ENCODE peak calls at places on chromosomes 12 and 14, in four cellular contexts. Y, M, H and L are unnamed samples.

GRCh38 chr14:72745546-72745945 is 148.4 kb downstream of the DPF3 start:
- DNase-seq in Y (no peak), M (no peak), H (no peak), L (no peak)

GRCh38 chr14:89681086-89682018 is 264.3 kb upstream of the FOXN3 start:
- DNase-seq in Y (no peak), M (no peak), H (no peak), L (peak; percentile 73)

GRCh38 chr14:28020112-28020511 is 746.5 kb upstream of the FOXG1 start:
- DNase-seq in Y (no peak), M (no peak), H (no peak), L (no peak)

GRCh38 chr14:90870950-90871604 is 54.8 kb upstream of the TTC7B start:
- DNase-seq in Y (no peak), M (no peak), H (no peak), L (no peak)

GRCh38 chr14:98197933-98198332 is 1074.1 kb downstream of the BCL11B start:
- DNase-seq in Y (no peak), M (no peak), H (no peak), L (no peak)

GRCh38 chr12:18158774-18159557 is 69.0 kb upstream of the RERGL start:
- DNase-seq in Y (peak; percentile 33), M (peak; percentile 35), H (peak; percentile 37), L (no peak)

GRCh38 chr12:108856170-108856427 is 1.3 kb downstream of the SSH1 start:
- DNase-seq in Y (no peak), M (no peak), H (no peak), L (no peak)

GRCh38 chr12:12405882-12406281 is 49.0 kb downstream of the BORCS5 start:
- DNase-seq in Y (no peak), M (peak; percentile 77), H (no peak), L (no peak)

GRCh38 chr12:57638096-57638495 is 5.1 kb upstream of the B4GALNT1 start:
- DNase-seq in Y (no peak), M (no peak), H (no peak), L (no peak)

GRCh38 chr14:64706119-64706465 is 1.9 kb downstream of the PLEKHG3 start:
- DNase-seq in Y (no peak), M (no peak), H (no peak), L (no peak)

GRCh38 chr12:124155711-124156110 is 139.2 kb upstream of the RFLNA start:
- DNase-seq in Y (no peak), M (no peak), H (no peak), L (no peak)

GRCh38 chr12:65741662-65742480 is 82.4 kb upstream of the HMGA2 start:
- DNase-seq in Y (peak; percentile 78), M (peak; percentile 42), H (peak; percentile 18), L (no peak)

GRCh38 chr12:92942905-92943304 is 13.8 kb upstream of the EEA1 start:
- DNase-seq in Y (no peak), M (no peak), H (no peak), L (no peak)

GRCh38 chr14:38065101-38065762 is 142.5 kb upstream of the SSTR1 start:
- DNase-seq in Y (no peak), M (no peak), H (no peak), L (no peak)

GRCh38 chr12:101783150-101783549 is 43.9 kb upstream of the SYCP3 start:
- DNase-seq in Y (no peak), M (no peak), H (no peak), L (no peak)

GRCh38 chr12:52872644-52873384 is 24.0 kb upstream of the KRT78 start:
- DNase-seq in Y (no peak), M (no peak), H (no peak), L (no peak)

GRCh38 chr12:1993871-1994371 is 10.3 kb downstream of the DCP1B start:
- DNase-seq in Y (no peak), M (peak; percentile 86), H (no peak), L (no peak)

GRCh38 chr14:36171607-36172006 is 4.9 kb downstream of the PTCSC3 start:
- DNase-seq in Y (no peak), M (no peak), H (no peak), L (no peak)

GRCh38 chr12:62716866-62717477 is 218.0 kb downstream of the PPM1H start:
- DNase-seq in Y (no peak), M (no peak), H (no peak), L (no peak)

GRCh38 chr14:33762462-33762861 is 188.4 kb downstream of the EGLN3 start:
- DNase-seq in Y (no peak), M (no peak), H (no peak), L (no peak)

GRCh38 chr12:108193922-108194321 is 64.8 kb downstream of the WSCD2 start:
- DNase-seq in Y (peak; percentile 28), M (peak; percentile 9), H (peak; percentile 66), L (no peak)

GRCh38 chr12:90216815-90217214 is 508.2 kb upstream of the ATP2B1 start:
- DNase-seq in Y (no peak), M (no peak), H (no peak), L (no peak)

GRCh38 chr14:99077076-99077843 is 194.7 kb downstream of the BCL11B start:
- DNase-seq in Y (no peak), M (no peak), H (no peak), L (no peak)

GRCh38 chr14:39581474-39581873 is 149.2 kb upstream of the FBXO33 start:
- DNase-seq in Y (no peak), M (no peak), H (no peak), L (no peak)

GRCh38 chr14:68756071-68756481 is 36.8 kb downstream of the ZFP36L1 start:
- DNase-seq in Y (no peak), M (no peak), H (no peak), L (no peak)

GRCh38 chr12:15937902-15938301 is 26.8 kb downstream of the DERA start:
- DNase-seq in Y (no peak), M (no peak), H (no peak), L (no peak)

GRCh38 chr12:65602579-65603295 is 221.5 kb upstream of the HMGA2 start:
- DNase-seq in Y (peak; percentile 77), M (peak; percentile 62), H (peak; percentile 67), L (no peak)

GRCh38 chr12:79407671-79408622 is 282.8 kb downstream of the PAWR start:
- DNase-seq in Y (peak; percentile 64), M (peak; percentile 74), H (no peak), L (peak; percentile 9)

GRCh38 chr12:57454566-57455373 is at the start of gene INHBE:
- DNase-seq in Y (peak; percentile 96), M (peak; percentile 92), H (peak; percentile 84), L (no peak)

GRCh38 chr12:6461401-6462233 is 8.9 kb downstream of the VAMP1 start:
- DNase-seq in Y (peak; percentile 3), M (no peak), H (no peak), L (peak; percentile 95)

GRCh38 chr12:24742378-24742777 is 206.5 kb downstream of the BCAT1 start:
- DNase-seq in Y (no peak), M (no peak), H (no peak), L (peak; percentile 45)

GRCh38 chr12:116454950-116455447 is 104.2 kb upstream of the MAP1LC3B2 start:
- DNase-seq in Y (no peak), M (no peak), H (no peak), L (no peak)
- TF ChIP-seq TCF7 in Y (no peak), M (no peak), H (no peak), L (no peak)

GRCh38 chr12:106138646-106139421 is at the start of gene NUAK1:
- DNase-seq in Y (peak; percentile 74), M (no peak), H (no peak), L (no peak)
- TF ChIP-seq TCF7 in Y (peak; percentile 67), M (no peak), H (no peak), L (no peak)

GRCh38 chr14:26394114-26394855 is 203.5 kb downstream of the NOVA1 start:
- DNase-seq in Y (no peak), M (no peak), H (no peak), L (no peak)

GRCh38 chr14:26402126-26402525 is 195.7 kb downstream of the NOVA1 start:
- DNase-seq in Y (no peak), M (no peak), H (no peak), L (no peak)

GRCh38 chr14:26395726-26396125 is 202.1 kb downstream of the NOVA1 start:
- DNase-seq in Y (no peak), M (no peak), H (no peak), L (no peak)

GRCh38 chr14:26401170-26401968 is 196.5 kb downstream of the NOVA1 start:
- DNase-seq in Y (no peak), M (no peak), H (no peak), L (no peak)

GRCh38 chr14:26398616-26399015 is 199.2 kb downstream of the NOVA1 start:
- DNase-seq in Y (no peak), M (no peak), H (no peak), L (no peak)
- TF ChIP-seq TCF7 in Y (no peak), M (no peak), H (no peak), L (no peak)

DNA sequence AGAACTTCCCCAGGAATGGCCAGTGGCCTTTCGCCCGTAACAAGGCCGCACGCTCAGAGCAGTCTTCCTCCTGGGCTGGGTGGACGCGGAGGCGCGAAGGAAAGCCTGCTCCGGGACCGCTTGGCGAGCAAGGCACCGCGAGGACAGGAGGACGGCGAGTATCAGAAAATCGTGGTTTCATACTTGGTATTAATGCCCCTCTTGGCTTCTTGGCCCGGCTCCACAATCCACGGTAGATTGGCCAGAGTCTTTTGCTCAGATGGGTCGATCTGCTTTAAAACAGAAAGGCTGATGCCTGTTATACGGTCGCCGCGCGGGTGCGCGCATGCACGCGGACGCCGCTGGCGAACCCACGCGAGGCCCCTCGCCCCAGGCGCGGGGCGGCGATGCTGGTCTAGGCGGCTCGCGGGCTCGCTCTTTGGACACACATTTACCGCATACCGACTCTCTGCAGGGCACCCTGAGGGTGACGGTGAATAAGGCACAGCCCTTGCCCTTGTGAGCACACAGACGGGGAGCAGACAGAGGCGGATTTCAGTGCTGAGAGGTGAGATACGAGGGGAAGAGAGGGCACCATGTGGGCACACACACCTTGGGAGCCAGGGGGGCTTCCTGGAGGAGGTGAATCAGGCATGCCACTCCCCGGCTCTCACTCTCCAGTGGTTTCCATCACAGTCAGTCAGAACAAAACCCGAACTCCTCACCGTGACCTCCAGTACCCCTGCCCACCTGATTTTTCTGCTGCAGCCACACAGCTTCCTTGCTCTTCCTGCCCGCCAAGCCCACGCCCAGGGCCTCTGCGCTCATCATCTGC is 100.7 kb downstream of the APAF1 start:
- DNase-seq in Y (peak; percentile 42), M (no peak), H (no peak), L (no peak)
- TF ChIP-seq TCF7 in Y (no peak), M (no peak), H (no peak), L (no peak)

DNA sequence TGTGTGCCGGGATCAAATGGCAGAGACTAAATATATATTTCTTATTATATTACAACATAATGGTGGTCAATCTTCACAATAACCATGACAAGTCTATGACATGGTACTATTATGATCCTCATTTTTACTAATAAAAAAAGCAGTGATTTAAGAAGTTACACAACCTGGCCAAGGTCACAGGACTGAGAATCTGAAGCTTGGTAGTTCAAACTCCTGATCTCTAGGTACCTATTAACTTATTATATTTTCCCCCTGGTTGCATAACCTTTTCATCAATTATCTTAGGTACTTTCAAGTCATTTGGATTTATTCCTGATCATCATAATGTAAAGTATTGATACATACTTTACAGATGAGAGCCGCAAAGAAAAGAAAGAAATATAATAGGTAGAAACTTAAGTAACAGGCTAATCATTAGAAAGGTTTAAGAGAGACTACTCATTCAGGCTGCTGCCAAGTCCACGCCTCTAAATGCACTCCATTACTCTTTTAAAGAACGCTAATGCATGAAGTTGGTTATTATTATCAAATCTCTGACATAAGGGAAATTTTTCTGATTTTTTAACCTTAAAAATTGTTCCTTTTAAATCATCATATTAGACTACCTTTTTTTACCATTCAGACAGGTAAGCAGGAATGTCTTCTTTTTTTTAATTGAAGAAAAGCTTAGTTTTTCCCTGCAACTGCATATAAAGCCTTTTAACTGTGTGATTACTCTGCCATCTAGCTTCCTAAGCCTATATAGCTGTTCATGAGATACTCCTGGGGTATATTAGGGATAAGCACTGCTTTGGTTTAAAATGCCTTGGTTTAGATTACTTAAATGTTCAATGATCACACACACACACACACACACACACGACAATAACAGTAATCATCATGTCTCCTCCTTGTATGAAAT is 35.6 kb downstream of the RPS29 start:
- DNase-seq in Y (no peak), M (peak; percentile 12), H (no peak), L (no peak)
- TF ChIP-seq TCF7 in Y (no peak), M (no peak), H (no peak), L (no peak)